ENCODE peak calls at places on chromosome 22, in ten cellular contexts. One of them, this sample, is unnamed.

GRCh38 chr22:49925525-49926128 is 7.2 kb downstream of the CRELD2 start:
- DNase-seq in AG09309: no peak
- DNase-seq in activated gamma-delta T cell treated with Interleukin-2 at 50 U/mL for 16 hours: peak; percentile 73
- DNase-seq in type B pancreatic cell: no peak
- DNase-seq in HuH-7.5: no peak
- DNase-seq in AG09319: no peak
- DNase-seq in NCI-H2081: no peak
- DNase-seq in non-pigmented ciliary epithelial cell: no peak
- DNase-seq in iris pigment epithelial cell: no peak
- DNase-seq in A549: no peak
- DNase-seq in this sample: no peak

GRCh38 chr22:29625090-29625825 is 21.8 kb downstream of the NF2 start:
- DNase-seq in AG09309: peak; percentile 64
- DNase-seq in activated gamma-delta T cell treated with Interleukin-2 at 50 U/mL for 16 hours: peak; percentile 23
- DNase-seq in type B pancreatic cell: no peak
- DNase-seq in HuH-7.5: peak; percentile 47
- DNase-seq in AG09319: peak; percentile 38
- DNase-seq in NCI-H2081: peak; percentile 45
- DNase-seq in non-pigmented ciliary epithelial cell: peak; percentile 60
- DNase-seq in iris pigment epithelial cell: peak; percentile 86
- DNase-seq in A549: peak; percentile 69
- DNase-seq in this sample: peak; percentile 55

GRCh38 chr22:36351921-36352774 is 35.6 kb downstream of the MYH9 start:
- DNase-seq in AG09309: no peak
- DNase-seq in activated gamma-delta T cell treated with Interleukin-2 at 50 U/mL for 16 hours: no peak
- DNase-seq in type B pancreatic cell: no peak
- DNase-seq in HuH-7.5: peak; percentile 56
- DNase-seq in AG09319: no peak
- DNase-seq in NCI-H2081: no peak
- DNase-seq in non-pigmented ciliary epithelial cell: no peak
- DNase-seq in iris pigment epithelial cell: no peak
- DNase-seq in A549: peak; percentile 59
- DNase-seq in this sample: no peak

GRCh38 chr22:25051983-25052710 is 99.6 kb downstream of the KIAA1671 start:
- DNase-seq in AG09309: no peak
- DNase-seq in activated gamma-delta T cell treated with Interleukin-2 at 50 U/mL for 16 hours: no peak
- DNase-seq in type B pancreatic cell: no peak
- DNase-seq in HuH-7.5: no peak
- DNase-seq in AG09319: no peak
- DNase-seq in NCI-H2081: peak; percentile 67
- DNase-seq in non-pigmented ciliary epithelial cell: no peak
- DNase-seq in iris pigment epithelial cell: no peak
- DNase-seq in A549: no peak
- DNase-seq in this sample: no peak

GRCh38 chr22:24554316-24555159 is at the start of gene GUCD1:
- DNase-seq in AG09309: no peak
- DNase-seq in activated gamma-delta T cell treated with Interleukin-2 at 50 U/mL for 16 hours: peak; percentile 9
- DNase-seq in type B pancreatic cell: no peak
- DNase-seq in HuH-7.5: no peak
- DNase-seq in AG09319: no peak
- DNase-seq in NCI-H2081: no peak
- DNase-seq in non-pigmented ciliary epithelial cell: no peak
- DNase-seq in iris pigment epithelial cell: peak; percentile 62
- DNase-seq in A549: no peak
- DNase-seq in this sample: no peak

GRCh38 chr22:30922151-30922611 is 46.4 kb downstream of the MORC2 start:
- DNase-seq in AG09309: no peak
- DNase-seq in activated gamma-delta T cell treated with Interleukin-2 at 50 U/mL for 16 hours: peak; percentile 77
- DNase-seq in type B pancreatic cell: peak; percentile 59
- DNase-seq in HuH-7.5: peak; percentile 21
- DNase-seq in AG09319: no peak
- DNase-seq in NCI-H2081: no peak
- DNase-seq in non-pigmented ciliary epithelial cell: no peak
- DNase-seq in iris pigment epithelial cell: peak; percentile 9
- DNase-seq in A549: peak; percentile 23
- DNase-seq in this sample: no peak

GRCh38 chr22:16974298-16975084 is 33.5 kb downstream of the GAB4 start:
- DNase-seq in AG09309: no peak
- DNase-seq in activated gamma-delta T cell treated with Interleukin-2 at 50 U/mL for 16 hours: no peak
- DNase-seq in type B pancreatic cell: no peak
- DNase-seq in HuH-7.5: no peak
- DNase-seq in AG09319: no peak
- DNase-seq in NCI-H2081: no peak
- DNase-seq in non-pigmented ciliary epithelial cell: no peak
- DNase-seq in iris pigment epithelial cell: no peak
- DNase-seq in A549: no peak
- DNase-seq in this sample: no peak

GRCh38 chr22:48199667-48200066 is 1437.2 kb downstream of the TBC1D22A start:
- DNase-seq in AG09309: no peak
- DNase-seq in activated gamma-delta T cell treated with Interleukin-2 at 50 U/mL for 16 hours: no peak
- DNase-seq in type B pancreatic cell: peak; percentile 36
- DNase-seq in HuH-7.5: no peak
- DNase-seq in AG09319: no peak
- DNase-seq in NCI-H2081: no peak
- DNase-seq in non-pigmented ciliary epithelial cell: no peak
- DNase-seq in iris pigment epithelial cell: no peak
- DNase-seq in A549: no peak
- DNase-seq in this sample: no peak

GRCh38 chr22:37991738-37992442 is 7.5 kb upstream of the SOX10 start:
- DNase-seq in AG09309: no peak
- DNase-seq in activated gamma-delta T cell treated with Interleukin-2 at 50 U/mL for 16 hours: no peak
- DNase-seq in type B pancreatic cell: no peak
- DNase-seq in HuH-7.5: no peak
- DNase-seq in AG09319: no peak
- DNase-seq in NCI-H2081: no peak
- DNase-seq in non-pigmented ciliary epithelial cell: no peak
- DNase-seq in iris pigment epithelial cell: no peak
- DNase-seq in A549: peak; percentile 13
- DNase-seq in this sample: no peak

GRCh38 chr22:50118557-50119168 is 28.9 kb downstream of the MOV10L1 start:
- DNase-seq in AG09309: peak; percentile 64
- DNase-seq in activated gamma-delta T cell treated with Interleukin-2 at 50 U/mL for 16 hours: no peak
- DNase-seq in type B pancreatic cell: no peak
- DNase-seq in HuH-7.5: no peak
- DNase-seq in AG09319: peak; percentile 56
- DNase-seq in NCI-H2081: no peak
- DNase-seq in non-pigmented ciliary epithelial cell: peak; percentile 96
- DNase-seq in iris pigment epithelial cell: peak; percentile 99
- DNase-seq in A549: peak; percentile 62
- DNase-seq in this sample: peak; percentile 49

GRCh38 chr22:46963672-46964545 is 201.5 kb downstream of the TBC1D22A start:
- DNase-seq in AG09309: no peak
- DNase-seq in activated gamma-delta T cell treated with Interleukin-2 at 50 U/mL for 16 hours: no peak
- DNase-seq in type B pancreatic cell: no peak
- DNase-seq in HuH-7.5: no peak
- DNase-seq in AG09319: no peak
- DNase-seq in NCI-H2081: peak; percentile 85
- DNase-seq in non-pigmented ciliary epithelial cell: no peak
- DNase-seq in iris pigment epithelial cell: no peak
- DNase-seq in A549: no peak
- DNase-seq in this sample: no peak

GRCh38 chr22:27760474-27760873 is 41.1 kb downstream of the MN1 start:
- DNase-seq in AG09309: no peak
- DNase-seq in activated gamma-delta T cell treated with Interleukin-2 at 50 U/mL for 16 hours: no peak
- DNase-seq in type B pancreatic cell: no peak
- DNase-seq in HuH-7.5: no peak
- DNase-seq in AG09319: no peak
- DNase-seq in NCI-H2081: no peak
- DNase-seq in non-pigmented ciliary epithelial cell: no peak
- DNase-seq in iris pigment epithelial cell: no peak
- DNase-seq in A549: no peak
- DNase-seq in this sample: no peak

GRCh38 chr22:45648320-45649070 is 23.1 kb upstream of the ATXN10 start:
- DNase-seq in AG09309: no peak
- DNase-seq in activated gamma-delta T cell treated with Interleukin-2 at 50 U/mL for 16 hours: no peak
- DNase-seq in type B pancreatic cell: peak; percentile 45
- DNase-seq in HuH-7.5: no peak
- DNase-seq in AG09319: no peak
- DNase-seq in NCI-H2081: no peak
- DNase-seq in non-pigmented ciliary epithelial cell: no peak
- DNase-seq in iris pigment epithelial cell: no peak
- DNase-seq in A549: no peak
- DNase-seq in this sample: no peak

GRCh38 chr22:22940961-22941605 is 53.5 kb downstream of the IGLL5 start:
- DNase-seq in AG09309: no peak
- DNase-seq in activated gamma-delta T cell treated with Interleukin-2 at 50 U/mL for 16 hours: no peak
- DNase-seq in type B pancreatic cell: peak; percentile 61
- DNase-seq in HuH-7.5: no peak
- DNase-seq in AG09319: no peak
- DNase-seq in NCI-H2081: no peak
- DNase-seq in non-pigmented ciliary epithelial cell: no peak
- DNase-seq in iris pigment epithelial cell: no peak
- DNase-seq in A549: no peak
- DNase-seq in this sample: no peak

GRCh38 chr22:46590334-46590733 is 29.9 kb upstream of the GRAMD4 start:
- DNase-seq in AG09309: no peak
- DNase-seq in activated gamma-delta T cell treated with Interleukin-2 at 50 U/mL for 16 hours: no peak
- DNase-seq in type B pancreatic cell: no peak
- DNase-seq in HuH-7.5: no peak
- DNase-seq in AG09319: no peak
- DNase-seq in NCI-H2081: no peak
- DNase-seq in non-pigmented ciliary epithelial cell: no peak
- DNase-seq in iris pigment epithelial cell: no peak
- DNase-seq in A549: no peak
- DNase-seq in this sample: no peak

GRCh38 chr22:44347098-44347497 is 34.3 kb upstream of the SHISAL1 start:
- DNase-seq in AG09309: no peak
- DNase-seq in activated gamma-delta T cell treated with Interleukin-2 at 50 U/mL for 16 hours: no peak
- DNase-seq in type B pancreatic cell: no peak
- DNase-seq in HuH-7.5: no peak
- DNase-seq in AG09319: no peak
- DNase-seq in NCI-H2081: no peak
- DNase-seq in non-pigmented ciliary epithelial cell: no peak
- DNase-seq in iris pigment epithelial cell: peak; percentile 11
- DNase-seq in A549: no peak
- DNase-seq in this sample: no peak

GRCh38 chr22:34950480-34950879 is 115.5 kb upstream of the ISX start:
- DNase-seq in AG09309: no peak
- DNase-seq in activated gamma-delta T cell treated with Interleukin-2 at 50 U/mL for 16 hours: no peak
- DNase-seq in type B pancreatic cell: no peak
- DNase-seq in HuH-7.5: no peak
- DNase-seq in AG09319: no peak
- DNase-seq in NCI-H2081: no peak
- DNase-seq in non-pigmented ciliary epithelial cell: no peak
- DNase-seq in iris pigment epithelial cell: no peak
- DNase-seq in A549: no peak
- DNase-seq in this sample: no peak

GRCh38 chr22:28951969-28952521 is 68.7 kb downstream of the ZNRF3 start:
- DNase-seq in AG09309: peak; percentile 73
- DNase-seq in activated gamma-delta T cell treated with Interleukin-2 at 50 U/mL for 16 hours: no peak
- DNase-seq in type B pancreatic cell: no peak
- DNase-seq in HuH-7.5: no peak
- DNase-seq in AG09319: no peak
- DNase-seq in NCI-H2081: no peak
- DNase-seq in non-pigmented ciliary epithelial cell: no peak
- DNase-seq in iris pigment epithelial cell: peak; percentile 45
- DNase-seq in A549: no peak
- DNase-seq in this sample: peak; percentile 65

GRCh38 chr22:17847360-17848078 is 73.2 kb upstream of the BID start:
- DNase-seq in AG09309: no peak
- DNase-seq in activated gamma-delta T cell treated with Interleukin-2 at 50 U/mL for 16 hours: no peak
- DNase-seq in type B pancreatic cell: no peak
- DNase-seq in HuH-7.5: no peak
- DNase-seq in AG09319: no peak
- DNase-seq in NCI-H2081: peak; percentile 68
- DNase-seq in non-pigmented ciliary epithelial cell: no peak
- DNase-seq in iris pigment epithelial cell: no peak
- DNase-seq in A549: no peak
- DNase-seq in this sample: no peak

GRCh38 chr22:38289583-38290082 is 16.8 kb upstream of the TMEM184B start:
- DNase-seq in AG09309: no peak
- DNase-seq in activated gamma-delta T cell treated with Interleukin-2 at 50 U/mL for 16 hours: no peak
- DNase-seq in type B pancreatic cell: no peak
- DNase-seq in HuH-7.5: no peak
- DNase-seq in AG09319: no peak
- DNase-seq in NCI-H2081: no peak
- DNase-seq in non-pigmented ciliary epithelial cell: no peak
- DNase-seq in iris pigment epithelial cell: no peak
- DNase-seq in A549: no peak
- DNase-seq in this sample: no peak

GRCh38 chr22:24521791-24522245 is 26.7 kb downstream of the UPB1 start:
- DNase-seq in AG09309: no peak
- DNase-seq in activated gamma-delta T cell treated with Interleukin-2 at 50 U/mL for 16 hours: no peak
- DNase-seq in type B pancreatic cell: no peak
- DNase-seq in HuH-7.5: peak; percentile 70
- DNase-seq in AG09319: no peak
- DNase-seq in NCI-H2081: peak; percentile 85
- DNase-seq in non-pigmented ciliary epithelial cell: no peak
- DNase-seq in iris pigment epithelial cell: peak; percentile 62
- DNase-seq in A549: peak; percentile 71
- DNase-seq in this sample: no peak

GRCh38 chr22:27120036-27120435 is 462.6 kb downstream of the MIAT start:
- DNase-seq in AG09309: no peak
- DNase-seq in activated gamma-delta T cell treated with Interleukin-2 at 50 U/mL for 16 hours: no peak
- DNase-seq in type B pancreatic cell: no peak
- DNase-seq in HuH-7.5: no peak
- DNase-seq in AG09319: no peak
- DNase-seq in NCI-H2081: no peak
- DNase-seq in non-pigmented ciliary epithelial cell: no peak
- DNase-seq in iris pigment epithelial cell: no peak
- DNase-seq in A549: no peak
- DNase-seq in this sample: no peak

GRCh38 chr22:38267086-38267485 is 5.7 kb downstream of the TMEM184B start:
- DNase-seq in AG09309: no peak
- DNase-seq in activated gamma-delta T cell treated with Interleukin-2 at 50 U/mL for 16 hours: peak; percentile 43
- DNase-seq in type B pancreatic cell: no peak
- DNase-seq in HuH-7.5: no peak
- DNase-seq in AG09319: no peak
- DNase-seq in NCI-H2081: no peak
- DNase-seq in non-pigmented ciliary epithelial cell: no peak
- DNase-seq in iris pigment epithelial cell: peak; percentile 84
- DNase-seq in A549: no peak
- DNase-seq in this sample: no peak

GRCh38 chr22:31857247-31857646 is 87.1 kb upstream of the YWHAH start:
- DNase-seq in AG09309: no peak
- DNase-seq in activated gamma-delta T cell treated with Interleukin-2 at 50 U/mL for 16 hours: no peak
- DNase-seq in type B pancreatic cell: no peak
- DNase-seq in HuH-7.5: no peak
- DNase-seq in AG09319: no peak
- DNase-seq in NCI-H2081: peak; percentile 89
- DNase-seq in non-pigmented ciliary epithelial cell: no peak
- DNase-seq in iris pigment epithelial cell: no peak
- DNase-seq in A549: no peak
- DNase-seq in this sample: no peak

GRCh38 chr22:47107431-47107830 is 345.0 kb downstream of the TBC1D22A start:
- DNase-seq in AG09309: peak; percentile 52
- DNase-seq in activated gamma-delta T cell treated with Interleukin-2 at 50 U/mL for 16 hours: no peak
- DNase-seq in type B pancreatic cell: no peak
- DNase-seq in HuH-7.5: no peak
- DNase-seq in AG09319: peak; percentile 14
- DNase-seq in NCI-H2081: no peak
- DNase-seq in non-pigmented ciliary epithelial cell: peak; percentile 69
- DNase-seq in iris pigment epithelial cell: peak; percentile 91
- DNase-seq in A549: no peak
- DNase-seq in this sample: peak; percentile 27

GRCh38 chr22:17135153-17135760 is 14.1 kb upstream of the TMEM121B start:
- DNase-seq in AG09309: no peak
- DNase-seq in activated gamma-delta T cell treated with Interleukin-2 at 50 U/mL for 16 hours: no peak
- DNase-seq in type B pancreatic cell: no peak
- DNase-seq in HuH-7.5: no peak
- DNase-seq in AG09319: no peak
- DNase-seq in NCI-H2081: no peak
- DNase-seq in non-pigmented ciliary epithelial cell: no peak
- DNase-seq in iris pigment epithelial cell: no peak
- DNase-seq in A549: no peak
- DNase-seq in this sample: no peak

GRCh38 chr22:22593964-22594656 is 35.0 kb upstream of the PRAME start:
- DNase-seq in AG09309: no peak
- DNase-seq in activated gamma-delta T cell treated with Interleukin-2 at 50 U/mL for 16 hours: peak; percentile 50
- DNase-seq in type B pancreatic cell: no peak
- DNase-seq in HuH-7.5: peak; percentile 23
- DNase-seq in AG09319: peak; percentile 22
- DNase-seq in NCI-H2081: peak; percentile 28
- DNase-seq in non-pigmented ciliary epithelial cell: peak; percentile 10
- DNase-seq in iris pigment epithelial cell: peak; percentile 53
- DNase-seq in A549: peak; percentile 53
- DNase-seq in this sample: no peak

GRCh38 chr22:36725366-36726006 is 21.9 kb upstream of the CACNG2 start:
- DNase-seq in AG09309: no peak
- DNase-seq in activated gamma-delta T cell treated with Interleukin-2 at 50 U/mL for 16 hours: no peak
- DNase-seq in type B pancreatic cell: no peak
- DNase-seq in HuH-7.5: no peak
- DNase-seq in AG09319: no peak
- DNase-seq in NCI-H2081: no peak
- DNase-seq in non-pigmented ciliary epithelial cell: no peak
- DNase-seq in iris pigment epithelial cell: peak; percentile 2
- DNase-seq in A549: no peak
- DNase-seq in this sample: no peak

This sample was measured in BJ.